ENCODE peak calls at places on chromosome 4, in six cellular contexts. B, Z, V, P, O and M are unnamed samples.

GRCh38 chr4:142040043-142040442 is 403.7 kb downstream of the IL15 start:
- DNase-seq in B (no peak), P (no peak), Z (no peak), V (no peak), O (no peak), M (no peak)

GRCh38 chr4:21512351-21512750 is 436.2 kb downstream of the KCNIP4 start:
- DNase-seq in P (peak), Z (peak), V (peak), O (no peak), B (no peak), M (no peak)

GRCh38 chr4:147780137-147780777 is 48.4 kb downstream of the ARHGAP10 start:
- DNase-seq in Z (no peak), V (no peak), P (no peak), O (no peak), B (peak), M (no peak)

GRCh38 chr4:133921280-133922195 is 280.1 kb downstream of the PABPC4L start:
- DNase-seq in V (no peak), Z (no peak), P (peak), O (no peak), B (no peak), M (no peak)

GRCh38 chr4:184100297-184100885 is 117.3 kb downstream of the ENPP6 start:
- DNase-seq in P (peak), O (peak), V (peak), B (no peak), Z (peak), M (no peak)

GRCh38 chr4:101050836-101051205 is 296.5 kb downstream of the PPP3CA start:
- DNase-seq in V (no peak), Z (no peak), B (no peak), O (no peak), P (no peak), M (no peak)

GRCh38 chr4:140046573-140046972 is 107.4 kb downstream of the MAML3 start:
- DNase-seq in B (no peak), O (no peak), Z (no peak), V (no peak), P (no peak), M (no peak)

GRCh38 chr4:173288698-173289350 is 45.3 kb downstream of the HMGB2 start:
- DNase-seq in V (no peak), B (no peak), Z (no peak), P (no peak), O (no peak), M (no peak)

GRCh38 chr4:185013715-185014114 is 4.6 kb upstream of the HELT start:
- DNase-seq in O (no peak), Z (no peak), P (peak), V (no peak), B (no peak), M (no peak)

GRCh38 chr4:32519060-32519459 is 1798.9 kb downstream of the PCDH7 start:
- DNase-seq in V (no peak), P (no peak), B (no peak), O (no peak), Z (no peak), M (no peak)

GRCh38 chr4:119748853-119749252 is 120.2 kb upstream of the PDE5A start:
- DNase-seq in Z (no peak), P (peak), V (no peak), B (no peak), O (no peak), M (no peak)

GRCh38 chr4:133320576-133321170 is 171.6 kb downstream of the PCDH10 start:
- DNase-seq in Z (peak), P (peak), O (peak), V (peak), B (no peak), M (peak)

GRCh38 chr4:76954489-76954888 is 4.9 kb downstream of the SEPTIN11 start:
- DNase-seq in Z (no peak), V (no peak), P (no peak), O (no peak), B (no peak), M (no peak)

GRCh38 chr4:186010821-186011220 is 58.1 kb upstream of the TLR3 start:
- DNase-seq in V (no peak), P (no peak), O (no peak), B (no peak), Z (no peak), M (no peak)

GRCh38 chr4:99998062-99998880 is 48.2 kb upstream of the H2AZ1 start:
- DNase-seq in B (peak), V (peak), P (peak), O (no peak), Z (no peak), M (peak)

GRCh38 chr4:54541426-54542118 is 116.2 kb upstream of the KIT start:
- DNase-seq in Z (no peak), V (no peak), B (no peak), P (peak), O (peak), M (no peak)

GRCh38 chr4:114384629-114385028 is 214.0 kb upstream of the UGT8 start:
- DNase-seq in Z (no peak), O (no peak), B (no peak), V (no peak), P (peak), M (peak)

GRCh38 chr4:91958651-91959050 is 345.1 kb upstream of the GRID2 start:
- DNase-seq in P (peak), B (no peak), O (peak), Z (peak), V (no peak), M (no peak)

GRCh38 chr4:40280586-40280985 is 54.5 kb upstream of the CHRNA9 start:
- DNase-seq in V (no peak), B (no peak), P (no peak), O (no peak), Z (no peak), M (no peak)

GRCh38 chr4:23789765-23790164 is 100.1 kb downstream of the PPARGC1A start:
- DNase-seq in O (no peak), P (peak), V (no peak), B (no peak), Z (no peak), M (peak)

GRCh38 chr4:19879330-19879729 is 372.4 kb upstream of the SLIT2 start:
- DNase-seq in B (no peak), Z (no peak), O (no peak), V (no peak), P (no peak), M (no peak)

GRCh38 chr4:144816668-144817067 is 170.7 kb downstream of the HHIP start:
- DNase-seq in B (no peak), O (no peak), Z (no peak), V (no peak), P (no peak), M (no peak)

GRCh38 chr4:76253511-76253910 is 2.0 kb downstream of the FAM47E start:
- DNase-seq in O (no peak), Z (no peak), V (no peak), B (no peak), P (no peak), M (no peak)

GRCh38 chr4:70778888-70779422 is 57.2 kb downstream of the RUFY3 start:
- DNase-seq in B (no peak), O (no peak), Z (peak), V (no peak), P (peak), M (no peak)

GRCh38 chr4:20760053-20760452 is 59.8 kb downstream of the PACRGL start:
- DNase-seq in P (no peak), V (no peak), Z (peak), O (peak), B (no peak), M (no peak)

GRCh38 chr4:55866290-55866907 is 13.0 kb downstream of the EXOC1 start:
- DNase-seq in P (peak), B (peak), Z (no peak), V (no peak), O (peak), M (no peak)

GRCh38 chr4:55865228-55865806 is 11.9 kb downstream of the EXOC1 start:
- DNase-seq in Z (no peak), V (no peak), B (no peak), P (peak), O (no peak), M (no peak)

GRCh38 chr4:55864577-55865223 is 11.3 kb downstream of the EXOC1 start:
- DNase-seq in P (no peak), O (no peak), V (no peak), B (no peak), Z (no peak), M (no peak)

GRCh38 chr4:55868691-55869090 is 15.2 kb downstream of the EXOC1 start:
- DNase-seq in V (no peak), O (no peak), P (peak), Z (no peak), B (no peak), M (no peak)

GRCh38 chr4:55866973-55867574 is 13.6 kb downstream of the EXOC1 start:
- DNase-seq in O (peak), P (peak), Z (peak), V (peak), B (peak), M (peak)
- TF ChIP-seq BHLHE40 in O (no peak), P (no peak), Z (no peak), V (no peak), B (no peak), M (no peak)

GRCh38 chr4:159252491-159252890 is 149.6 kb downstream of the RAPGEF2 start:
- DNase-seq in Z (no peak), O (no peak), V (no peak), B (no peak), P (no peak), M (no peak)

GRCh38 chr4:159250751-159251325 is 148.0 kb downstream of the RAPGEF2 start:
- DNase-seq in Z (no peak), V (no peak), P (no peak), B (no peak), O (no peak), M (no peak)

GRCh38 chr4:159248383-159249178 is 145.7 kb downstream of the RAPGEF2 start:
- DNase-seq in V (no peak), O (no peak), Z (peak), P (peak), B (no peak), M (peak)
- TF ChIP-seq BHLHE40 in V (no peak), O (no peak), Z (no peak), P (no peak), B (no peak), M (no peak)

GRCh38 chr4:2413821-2414610 is 4.4 kb downstream of the ZFYVE28 start:
- DNase-seq in O (peak), Z (no peak), P (no peak), B (no peak), V (no peak), M (no peak)

GRCh38 chr4:2415213-2415612 is 3.2 kb downstream of the ZFYVE28 start:
- DNase-seq in O (no peak), B (no peak), V (no peak), P (no peak), Z (no peak), M (no peak)

GRCh38 chr4:2411786-2412510 is 6.5 kb downstream of the ZFYVE28 start:
- DNase-seq in Z (no peak), O (no peak), P (no peak), B (peak), V (no peak), M (no peak)

GRCh38 chr4:2412885-2413716 is 5.3 kb downstream of the ZFYVE28 start:
- DNase-seq in Z (no peak), P (peak), V (peak), B (peak), O (peak), M (peak)

GRCh38 chr4:2412534-2412884 is 5.9 kb downstream of the ZFYVE28 start:
- DNase-seq in Z (no peak), O (no peak), B (no peak), P (no peak), V (no peak), M (no peak)
- TF ChIP-seq BHLHE40 in Z (no peak), O (no peak), B (no peak), P (no peak), V (no peak), M (no peak)

DNA sequence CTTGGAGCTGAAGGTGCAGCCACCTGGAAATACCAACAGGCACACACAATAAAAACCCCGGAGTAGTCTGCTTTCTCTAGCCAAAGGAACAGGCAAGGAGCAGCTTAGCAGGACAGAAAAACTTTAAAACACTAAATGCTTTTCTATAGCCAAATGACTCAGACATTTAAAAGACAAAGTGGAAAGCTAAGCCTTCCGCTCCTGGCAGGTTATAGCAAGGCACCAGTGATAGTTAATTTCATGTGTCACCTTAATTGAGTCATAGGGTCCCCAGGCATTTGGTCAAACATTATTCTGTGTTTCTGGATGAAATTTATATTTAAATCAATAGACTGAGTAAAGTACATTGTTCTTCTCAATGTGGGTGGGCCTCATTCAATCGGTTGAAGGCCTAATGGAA is 885.8 kb upstream of the ADGRL3 start:
- DNase-seq in P (no peak), B (no peak), V (no peak), O (no peak), Z (no peak), M (no peak)
- TF ChIP-seq BHLHE40 in P (no peak), B (no peak), V (no peak), O (no peak), Z (no peak), M (no peak)

DNA sequence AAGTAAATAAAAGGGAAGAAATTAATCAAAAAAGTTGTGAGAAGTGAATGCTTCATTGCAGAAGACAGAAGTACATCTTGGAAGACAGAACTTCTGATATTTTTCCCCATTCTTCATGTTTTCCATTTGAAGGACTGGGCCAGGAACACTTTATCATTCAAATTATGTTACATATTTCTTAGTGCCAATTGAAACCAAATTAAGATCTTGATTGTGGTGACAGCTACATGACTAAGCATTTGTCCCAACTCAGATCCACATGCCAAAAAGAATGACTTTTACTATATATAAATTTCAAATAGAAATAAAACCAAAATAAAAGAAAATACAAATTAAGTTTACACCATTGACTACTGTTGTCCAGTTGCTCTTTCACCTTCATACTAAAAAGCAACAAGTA is 14.0 kb upstream of the FGF5 start:
- DNase-seq in P (no peak), V (no peak), B (no peak), Z (no peak), O (no peak), M (no peak)
- TF ChIP-seq BHLHE40 in P (no peak), V (no peak), B (no peak), Z (no peak), O (no peak), M (no peak)

GRCh38 chr4:1193206-1194027 is 21.0 kb upstream of the SPON2 start:
- DNase-seq in B (no peak), V (no peak), P (no peak), Z (no peak), O (no peak), M (no peak)
- TF ChIP-seq BHLHE40 in B (no peak), V (no peak), P (no peak), Z (no peak), O (no peak), M (no peak)

GRCh38 chr4:151198748-151199147 is 78.2 kb upstream of the PRSS48 start:
- DNase-seq in P (peak), O (no peak), Z (no peak), V (no peak), B (no peak), M (no peak)
- TF ChIP-seq BHLHE40 in P (no peak), O (no peak), Z (no peak), V (no peak), B (no peak), M (no peak)

GRCh38 chr4:8211229-8211628 is 12.1 kb downstream of the SH3TC1 start:
- DNase-seq in P (no peak), O (no peak), V (no peak), Z (no peak), B (no peak), M (no peak)
- TF ChIP-seq BHLHE40 in P (no peak), O (no peak), V (no peak), Z (no peak), B (no peak), M (no peak)

DNA sequence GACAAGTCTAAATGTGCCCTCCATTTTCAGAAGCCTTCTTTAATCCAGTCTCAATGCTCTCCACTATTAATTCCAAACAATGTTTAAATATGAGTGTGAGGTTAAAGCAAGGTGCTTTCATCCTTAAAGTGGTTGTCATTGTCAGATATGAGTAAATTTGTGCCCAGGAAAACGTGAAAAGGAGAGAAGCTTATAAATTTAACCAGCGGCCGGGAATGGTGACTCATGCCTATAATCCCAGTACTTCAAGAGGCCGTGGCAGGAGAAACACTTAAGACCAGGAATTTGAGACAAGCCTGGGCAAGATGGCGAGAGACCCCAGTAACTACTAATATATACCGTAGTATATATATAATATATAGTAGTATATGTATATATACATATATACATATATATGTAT is 270.0 kb downstream of the ARHGAP24 start:
- DNase-seq in O (no peak), Z (peak), B (no peak), V (no peak), P (no peak), M (no peak)
- TF ChIP-seq BHLHE40 in O (no peak), Z (no peak), B (no peak), V (no peak), P (no peak), M (no peak)